ENCODE peak calls at places on chromosomes 3 and 15, in seven cellular contexts. X, H, Y, Q, Z, T and W are unnamed samples. For H3K4me1, the result is how much of the 10 kb centered on the place peaks cover.

GRCh38 chr3:16885588-16885903 is 791 bp downstream of the PLCL2 start:
- DNase-seq in X (no peak), Z (no peak), T (no peak), H (no peak), Q (no peak), Y (no peak), W (no peak)

GRCh38 chr3:177150970-177151627 is 46.2 kb downstream of the TBL1XR1 start:
- DNase-seq in Z (peak), X (no peak), H (peak), Q (peak), Y (no peak), T (peak), W (no peak)

GRCh38 chr15:75112278-75112847 is 89.0 kb downstream of the PPCDC start:
- DNase-seq in Y (no peak), H (no peak), T (no peak), Q (no peak), Z (peak), X (no peak), W (no peak)

GRCh38 chr3:135920275-135920674 is 45.3 kb upstream of the PPP2R3A start:
- DNase-seq in T (no peak), X (no peak), Q (no peak), Z (no peak), H (no peak), Y (peak), W (no peak)

GRCh38 chr3:38622336-38622735 is 27.2 kb downstream of the SCN5A start:
- DNase-seq in Y (no peak), X (no peak), Q (no peak), T (no peak), Z (no peak), H (no peak), W (no peak)

GRCh38 chr3:31421280-31422048 is 111.3 kb upstream of the STT3B start:
- DNase-seq in Y (no peak), T (no peak), H (no peak), X (no peak), Q (peak), Z (no peak), W (no peak)

GRCh38 chr3:56732109-56732508 is 49.0 kb upstream of the TASOR start:
- DNase-seq in Q (no peak), T (no peak), Y (no peak), Z (no peak), X (no peak), H (no peak), W (no peak)

GRCh38 chr15:46555547-46555946 is 920.7 kb downstream of the SQOR start:
- DNase-seq in Z (no peak), T (no peak), X (no peak), Y (no peak), H (no peak), Q (no peak), W (no peak)

GRCh38 chr3:45553469-45553974 is 41.0 kb upstream of the LIMD1 start:
- DNase-seq in Q (no peak), X (no peak), T (peak), H (no peak), Y (no peak), Z (no peak), W (peak)

GRCh38 chr3:13579089-13579488 is 30.2 kb downstream of the FBLN2 start:
- DNase-seq in T (no peak), H (no peak), Z (no peak), X (no peak), Q (no peak), Y (no peak), W (no peak)

GRCh38 chr3:177807150-177807875 is 610.0 kb upstream of the TBL1XR1 start:
- DNase-seq in X (no peak), T (no peak), Z (no peak), Q (no peak), Y (no peak), H (no peak), W (no peak)

GRCh38 chr3:177968891-177969290 is 567.3 kb upstream of the KCNMB2 start:
- DNase-seq in Z (peak), H (no peak), X (no peak), Q (no peak), T (no peak), Y (no peak), W (no peak)

GRCh38 chr3:99920530-99921376 is 103.1 kb downstream of the CMSS1 start:
- DNase-seq in H (no peak), Z (peak), Q (no peak), T (no peak), X (peak), Y (no peak), W (peak)

GRCh38 chr3:178170698-178171535 is 365.3 kb upstream of the KCNMB2 start:
- DNase-seq in X (no peak), Y (no peak), Q (no peak), Z (peak), H (no peak), T (no peak), W (peak)

GRCh38 chr3:54653456-54654195 is 274.2 kb downstream of the LRTM1 start:
- DNase-seq in H (no peak), T (no peak), X (no peak), Q (no peak), Z (no peak), Y (no peak), W (no peak)

GRCh38 chr3:107650788-107651187 is 128.0 kb downstream of the BBX start:
- DNase-seq in Y (no peak), H (no peak), T (no peak), Q (no peak), X (no peak), Z (no peak), W (no peak)

GRCh38 chr3:142818651-142819050 is 70.2 kb downstream of the PCOLCE2 start:
- DNase-seq in T (no peak), Q (no peak), X (no peak), H (no peak), Y (no peak), Z (no peak), W (no peak)

GRCh38 chr15:74238984-74239645 is 3.0 kb downstream of the CCDC33 start:
- DNase-seq in Q (no peak), Y (no peak), T (no peak), Z (no peak), H (no peak), X (no peak), W (peak)

GRCh38 chr3:178428037-178428436 is 108.2 kb upstream of the KCNMB2 start:
- DNase-seq in Y (no peak), Z (no peak), X (no peak), H (no peak), Q (no peak), T (no peak), W (no peak)

GRCh38 chr3:29796808-29797207 is 515.9 kb downstream of the RBMS3 start:
- DNase-seq in Q (no peak), Y (no peak), X (no peak), H (no peak), T (no peak), Z (no peak), W (no peak)

GRCh38 chr3:55272031-55272645 is 215.0 kb downstream of the WNT5A start:
- DNase-seq in Z (no peak), Q (no peak), Y (no peak), T (no peak), H (no peak), X (no peak), W (no peak)

GRCh38 chr3:196220587-196220986 is 4.3 kb downstream of the SLC51A start:
- DNase-seq in X (no peak), T (no peak), Y (no peak), H (no peak), Q (no peak), Z (no peak), W (no peak)

GRCh38 chr3:193560870-193561269 is 6.2 kb upstream of the ATP13A4 start:
- DNase-seq in Y (no peak), H (no peak), X (no peak), T (no peak), Z (no peak), Q (no peak), W (no peak)

GRCh38 chr3:28835751-28836150 is 445.1 kb upstream of the RBMS3 start:
- DNase-seq in H (no peak), Z (no peak), Q (no peak), T (no peak), X (no peak), Y (no peak), W (peak)

GRCh38 chr3:153163349-153164008 is 1.5 kb downstream of the RAP2B start:
- DNase-seq in T (peak), H (no peak), X (no peak), Q (no peak), Y (no peak), Z (peak), W (peak)

GRCh38 chr3:143360244-143360643 is 240.7 kb downstream of the CHST2 start:
- DNase-seq in T (no peak), Z (no peak), X (no peak), Y (no peak), Q (no peak), H (no peak), W (no peak)

GRCh38 chr15:91572110-91572509 is 281.4 kb upstream of the SLCO3A1 start:
- DNase-seq in H (no peak), T (no peak), Z (peak), Q (no peak), X (no peak), Y (peak), W (peak)

GRCh38 chr3:193805448-193805847 is 212.4 kb downstream of the OPA1 start:
- DNase-seq in Q (no peak), Z (peak), T (peak), X (peak), H (no peak), Y (no peak), W (peak)

DNA sequence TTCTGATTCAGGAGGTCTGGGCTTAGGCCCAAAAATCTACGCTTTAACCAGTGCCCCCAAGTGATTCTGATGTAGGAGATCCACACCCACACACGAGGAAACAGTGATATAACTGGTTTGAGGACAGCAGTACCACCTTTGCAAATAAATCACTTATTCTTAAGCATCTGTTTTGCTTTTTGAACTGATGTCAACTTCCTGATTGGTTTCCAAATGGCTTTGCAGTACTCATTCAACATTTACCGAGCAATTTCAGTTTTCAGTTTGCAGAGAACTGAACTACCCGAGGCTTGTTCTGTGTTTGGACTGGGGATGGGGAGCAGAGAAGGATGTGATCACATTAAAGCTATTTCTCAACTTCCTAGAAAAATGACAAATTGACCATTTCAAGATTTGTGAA is 1.1 kb upstream of the GYG1 start:
- DNase-seq in Q (no peak), T (no peak), Z (no peak), H (no peak), Y (no peak), X (no peak), W (no peak)
- H3K4me1 ChIP-seq in Q (under half), T (under half), Z (under half), H (under half), Y (under half), X (under half), W (under half)

GRCh38 chr15:42359249-42359648 is at the start of gene CAPN3:
- DNase-seq in X (no peak), H (no peak), T (peak), Z (no peak), Q (no peak), Y (no peak), W (no peak)
- H3K4me3 ChIP-seq in X (no peak), H (no peak), T (peak), Z (no peak), Q (no peak), Y (no peak), W (no peak)

GRCh38 chr15:101442272-101442671 is 47.2 kb downstream of the PCSK6 start:
- DNase-seq in Q (no peak), T (no peak), Y (no peak), Z (no peak), X (no peak), H (no peak), W (no peak)
- H3K4me1 ChIP-seq in Q (under half), T (under half), Y (under half), Z (half or more), X (under half), H (under half), W (under half)

DNA sequence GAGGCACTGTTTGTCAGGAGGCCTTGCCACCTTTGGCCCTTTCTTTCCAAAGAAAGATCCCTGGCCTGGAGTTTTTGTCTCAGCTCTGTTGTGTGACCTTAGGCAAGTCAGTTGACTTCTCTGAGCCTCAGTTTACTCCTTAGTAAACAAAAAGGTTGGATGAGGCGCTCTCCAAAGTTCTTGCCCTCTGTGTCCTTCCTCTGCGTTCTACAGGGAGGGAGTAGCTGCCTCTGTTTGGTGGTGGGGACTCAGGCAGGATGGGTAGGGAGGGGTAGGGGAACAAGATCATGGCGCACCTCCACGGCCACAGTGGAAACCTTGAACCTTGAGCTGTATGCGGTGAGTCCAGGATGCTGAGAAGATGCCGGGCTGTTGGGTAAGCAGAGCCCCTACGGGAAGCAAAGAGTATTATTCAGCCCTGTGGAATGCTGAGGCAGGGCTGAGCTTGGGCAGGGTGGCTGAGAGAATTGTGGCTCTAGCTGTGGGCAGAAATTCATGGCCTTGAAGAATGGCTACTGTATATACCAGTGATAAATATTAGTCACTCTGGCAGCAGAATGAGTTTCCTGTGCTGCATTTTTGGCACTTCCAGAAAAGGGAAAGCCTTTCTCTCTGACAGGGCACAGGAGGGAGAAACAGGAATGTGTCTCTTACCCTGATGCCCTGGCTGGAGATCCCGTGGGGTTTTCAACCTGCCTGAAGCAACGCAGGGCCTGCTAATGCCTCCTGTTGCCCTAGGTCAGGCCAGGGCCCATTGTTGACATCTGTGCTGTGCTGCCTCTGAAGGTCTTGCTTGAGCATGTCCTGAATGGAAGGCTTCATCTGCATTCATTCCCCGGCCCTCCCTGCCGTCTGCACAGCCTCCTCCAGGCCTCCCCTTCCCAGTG is 39.9 kb downstream of the SMAD3 start:
- DNase-seq in T (no peak), Y (no peak), Z (peak), X (no peak), Q (no peak), H (no peak), W (peak)
- H3K4me3 ChIP-seq in T (no peak), Y (no peak), Z (no peak), X (no peak), Q (no peak), H (no peak), W (no peak)

GRCh38 chr3:113088616-113089015 is 97.8 kb downstream of the GTPBP8 start:
- DNase-seq in Q (no peak), Z (no peak), Y (no peak), H (no peak), T (no peak), X (no peak), W (no peak)

GRCh38 chr3:113092746-113093145 is 102.0 kb downstream of the GTPBP8 start:
- DNase-seq in Y (no peak), X (no peak), Z (no peak), Q (no peak), T (no peak), H (no peak), W (no peak)

GRCh38 chr3:113086506-113087461 is 96.0 kb downstream of the GTPBP8 start:
- DNase-seq in Y (no peak), H (no peak), X (no peak), Q (no peak), T (no peak), Z (peak), W (no peak)

GRCh38 chr3:113094514-113094913 is 103.7 kb downstream of the GTPBP8 start:
- DNase-seq in T (no peak), Z (no peak), Y (no peak), Q (no peak), H (no peak), X (no peak), W (peak)

GRCh38 chr3:113091417-113091816 is 100.6 kb downstream of the GTPBP8 start:
- DNase-seq in Z (no peak), Y (no peak), X (no peak), Q (no peak), H (no peak), T (no peak), W (no peak)
- H3K4me1 ChIP-seq in Z (under half), Y (under half), X (under half), Q (under half), H (under half), T (under half), W (under half)

DNA sequence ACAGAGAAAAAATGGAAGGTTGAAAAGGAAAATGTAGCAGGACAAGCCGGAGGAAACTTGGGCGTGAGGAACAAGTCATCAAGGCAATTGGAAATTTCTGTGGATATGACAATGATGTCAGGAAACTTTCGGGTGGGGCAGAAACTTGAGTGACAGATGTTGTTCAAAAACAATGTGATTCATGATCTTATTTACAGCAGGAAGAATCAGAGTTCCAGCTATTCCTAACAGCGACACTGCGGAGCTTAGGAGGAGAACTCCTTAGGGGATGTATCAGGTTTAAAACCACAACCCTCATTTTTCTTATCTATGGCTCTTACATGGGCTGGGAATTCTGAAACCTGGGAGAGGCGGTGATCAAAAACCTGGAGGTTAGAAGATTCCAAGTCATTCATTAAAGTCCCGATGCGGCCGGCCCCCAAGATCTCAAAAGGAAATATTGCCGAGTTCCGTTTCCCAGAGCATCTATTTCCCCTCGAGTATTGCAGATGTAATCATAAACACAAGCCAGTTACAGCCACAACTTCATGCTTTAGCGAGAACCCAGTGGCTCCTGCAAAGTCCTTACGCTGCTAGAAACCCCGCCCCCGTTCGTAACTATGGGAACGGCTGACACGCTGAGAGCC is 652 bp upstream of the ARRDC4 start:
- DNase-seq in Y (no peak), X (no peak), T (no peak), Z (no peak), H (no peak), Q (no peak), W (no peak)
- H3K4me3 ChIP-seq in Y (peak), X (peak), T (peak), Z (peak), H (peak), Q (no peak), W (peak)

GRCh38 chr3:71444861-71445259 is 138.7 kb downstream of the FOXP1 start:
- DNase-seq in Q (no peak), Z (no peak), Y (no peak), X (no peak), T (no peak), H (no peak), W (no peak)
- H3K4me1 ChIP-seq in Q (half or more), Z (under half), Y (half or more), X (under half), T (under half), H (half or more), W (under half)

GRCh38 chr3:129070086-129070875 is 9.7 kb downstream of the GP9 start:
- DNase-seq in Z (no peak), H (no peak), Q (no peak), Y (no peak), T (no peak), X (no peak), W (no peak)

GRCh38 chr3:129065727-129066087 is 5.1 kb downstream of the GP9 start:
- DNase-seq in Y (no peak), T (no peak), X (no peak), Z (no peak), H (no peak), Q (no peak), W (no peak)

GRCh38 chr3:129064969-129065726 is 4.6 kb downstream of the GP9 start:
- DNase-seq in X (peak), Q (no peak), Y (no peak), Z (no peak), H (no peak), T (no peak), W (no peak)

GRCh38 chr3:129063841-129064482 is 3.4 kb downstream of the GP9 start:
- DNase-seq in X (no peak), Q (no peak), H (no peak), T (no peak), Z (no peak), Y (no peak), W (no peak)

DNA sequence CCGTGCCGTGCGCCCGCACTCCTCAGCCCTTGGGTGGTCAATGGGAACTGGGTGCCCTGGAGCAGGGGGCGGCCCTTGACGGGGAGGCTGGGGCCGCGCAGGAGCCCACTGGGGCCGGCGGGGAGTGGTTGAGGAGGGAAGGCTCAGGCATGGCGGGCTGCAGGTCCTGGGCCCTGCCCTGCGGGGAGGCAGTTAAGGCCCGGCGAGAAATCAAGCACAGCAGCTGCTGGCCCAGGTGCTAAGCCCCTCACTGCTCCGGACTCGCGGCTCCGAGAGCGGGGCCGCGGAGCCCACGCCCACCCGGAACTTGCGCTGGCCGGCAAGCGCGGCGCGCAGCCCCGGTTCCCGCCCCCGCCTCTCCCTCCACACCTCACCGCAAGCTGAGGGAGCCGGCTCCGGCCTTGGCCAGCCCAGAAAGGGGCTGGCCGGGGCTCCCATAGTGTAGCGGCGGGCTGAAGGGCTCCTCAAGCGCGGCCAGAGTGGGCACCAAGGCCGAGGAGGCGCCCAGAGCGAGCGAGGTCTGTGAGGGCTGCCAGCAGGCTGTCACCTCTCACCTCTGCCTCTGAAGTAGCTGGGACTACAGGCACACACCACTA is 7.8 kb downstream of the GP9 start:
- DNase-seq in Z (no peak), Q (no peak), Y (no peak), T (no peak), X (no peak), H (no peak), W (no peak)
- H3K4me3 ChIP-seq in Z (no peak), Q (no peak), Y (peak), T (no peak), X (peak), H (peak), W (no peak)